ENCODE peak calls at places on chromosomes 12 and 14, in four cellular contexts. One of them, this sample, is unnamed. For H3K4me1, the result is how much of the 10 kb centered on the place peaks cover.

GRCh38 chr14:95045836-95046430 is 111.4 kb downstream of the DICER1 start:
- DNase-seq in H9: peak
- DNase-seq in mesendoderm: no peak
- DNase-seq in H1: no peak
- DNase-seq in this sample: no peak

GRCh38 chr14:96754845-96755184 is 42.4 kb upstream of the VRK1 start:
- DNase-seq in H9: peak
- DNase-seq in mesendoderm: peak
- DNase-seq in H1: no peak
- DNase-seq in this sample: peak

GRCh38 chr12:82688619-82689018 is 1.9 kb downstream of the TMTC2 start:
- DNase-seq in H1: no peak
- DNase-seq in H9: no peak
- DNase-seq in mesendoderm: no peak
- DNase-seq in this sample: no peak

GRCh38 chr14:93044601-93045000 is 71.1 kb downstream of the ITPK1 start:
- DNase-seq in H9: no peak
- DNase-seq in mesendoderm: no peak
- DNase-seq in H1: no peak
- DNase-seq in this sample: no peak

GRCh38 chr12:81811778-81812125 is 52.6 kb upstream of the PPFIA2 start:
- DNase-seq in mesendoderm: no peak
- DNase-seq in H9: no peak
- DNase-seq in H1: no peak
- DNase-seq in this sample: no peak

GRCh38 chr12:129911437-129912049 is 7.7 kb upstream of the TMEM132D start:
- DNase-seq in H1: no peak
- DNase-seq in H9: peak
- DNase-seq in mesendoderm: peak
- DNase-seq in this sample: peak

GRCh38 chr14:87805315-87805723 is 187.7 kb downstream of the GALC start:
- DNase-seq in H9: peak
- DNase-seq in mesendoderm: peak
- DNase-seq in H1: peak
- DNase-seq in this sample: no peak

GRCh38 chr12:63922446-63922845 is 77.9 kb downstream of the SRGAP1 start:
- DNase-seq in H9: no peak
- DNase-seq in mesendoderm: peak
- DNase-seq in H1: no peak
- DNase-seq in this sample: no peak

GRCh38 chr14:94461526-94462218 is 9.1 kb upstream of the SERPINA11 start:
- DNase-seq in H1: no peak
- DNase-seq in mesendoderm: no peak
- DNase-seq in H9: peak
- DNase-seq in this sample: no peak

GRCh38 chr12:2064078-2064507 is 11.3 kb downstream of the CACNA1C start:
- DNase-seq in H9: no peak
- DNase-seq in mesendoderm: no peak
- DNase-seq in H1: no peak
- DNase-seq in this sample: no peak

GRCh38 chr12:111076611-111077451 is 156.5 kb upstream of the MYL2 start:
- DNase-seq in H9: no peak
- DNase-seq in H1: no peak
- DNase-seq in mesendoderm: no peak
- DNase-seq in this sample: no peak

GRCh38 chr12:103840881-103841689 is at the start of gene NT5DC3:
- DNase-seq in H9: peak
- DNase-seq in H1: peak
- DNase-seq in mesendoderm: peak
- DNase-seq in this sample: peak

GRCh38 chr14:98959958-98960616 is 311.9 kb downstream of the BCL11B start:
- DNase-seq in H1: no peak
- DNase-seq in mesendoderm: no peak
- DNase-seq in H9: peak
- DNase-seq in this sample: no peak

GRCh38 chr14:88228519-88229236 is 94.4 kb downstream of the KCNK10 start:
- DNase-seq in H1: no peak
- DNase-seq in mesendoderm: no peak
- DNase-seq in H9: no peak
- DNase-seq in this sample: no peak

GRCh38 chr14:66503532-66503931 is 4.4 kb upstream of the GPHN start:
- DNase-seq in H1: no peak
- DNase-seq in mesendoderm: no peak
- DNase-seq in H9: no peak
- DNase-seq in this sample: no peak

GRCh38 chr14:73746540-73747385 is 32.6 kb upstream of the PNMA1 start:
- DNase-seq in H9: peak
- DNase-seq in H1: no peak
- DNase-seq in mesendoderm: no peak
- DNase-seq in this sample: no peak

GRCh38 chr12:69239922-69240624 is 704 bp downstream of the CPSF6 start:
- DNase-seq in mesendoderm: peak
- DNase-seq in H1: no peak
- DNase-seq in H9: peak
- DNase-seq in this sample: peak
- H2BK5ac ChIP-seq in mesendoderm: peak
- H2BK5ac ChIP-seq in H1: peak
- H2BK5ac ChIP-seq in H9: no peak
- H2BK5ac ChIP-seq in this sample: peak

GRCh38 chr14:79557309-79557708 is 654.0 kb downstream of the DIO2 start:
- DNase-seq in H9: no peak
- DNase-seq in mesendoderm: no peak
- DNase-seq in H1: no peak
- DNase-seq in this sample: no peak
- H3K4me1 ChIP-seq in H9: under half
- H3K4me1 ChIP-seq in mesendoderm: under half
- H3K4me1 ChIP-seq in H1: under half
- H3K4me1 ChIP-seq in this sample: under half

GRCh38 chr12:91180577-91180976 is 2.0 kb downstream of the DCN start:
- DNase-seq in mesendoderm: no peak
- DNase-seq in H9: no peak
- DNase-seq in H1: no peak
- DNase-seq in this sample: no peak
- H2BK5ac ChIP-seq in mesendoderm: no peak
- H2BK5ac ChIP-seq in H9: no peak
- H2BK5ac ChIP-seq in H1: no peak
- H2BK5ac ChIP-seq in this sample: no peak

DNA sequence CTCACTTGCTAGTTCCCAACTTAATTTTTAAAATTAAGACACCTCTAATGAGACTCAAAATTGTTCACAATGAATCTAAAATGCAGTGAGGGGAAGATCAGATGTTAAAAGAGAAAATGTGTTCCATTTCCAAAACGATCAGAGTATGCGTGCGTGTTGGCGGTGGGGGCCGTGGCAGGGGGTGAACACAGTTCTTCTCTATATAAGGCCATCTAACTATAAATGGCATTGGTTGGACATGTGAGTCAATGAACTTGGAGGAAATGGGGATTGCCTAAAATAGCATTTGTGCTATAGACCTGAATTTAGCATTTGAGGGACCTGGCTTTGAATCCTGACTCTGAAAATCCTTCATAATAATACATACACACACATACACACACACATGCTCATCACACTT is 149.4 kb downstream of the FOXN3 start:
- DNase-seq in H9: no peak
- DNase-seq in H1: no peak
- DNase-seq in mesendoderm: no peak
- DNase-seq in this sample: no peak
- H3K4me1 ChIP-seq in H9: under half
- H3K4me1 ChIP-seq in H1: under half
- H3K4me1 ChIP-seq in mesendoderm: under half
- H3K4me1 ChIP-seq in this sample: under half